ENCODE peak calls at places on chromosomes 6 and 20, in six cellular contexts. U is WTC11, F is NCI-H774, N is tibial artery, Y is substantia nigra, P is body of pancreas. Q is an unnamed sample.

GRCh38 chr6:43284986-43285385 is 13.1 kb upstream of the SLC22A7 start:
- DNase-seq in F (no peak), U (no peak), P (no peak), N (no peak), Y (no peak), Q (no peak)

GRCh38 chr20:58553841-58554240 is 38.6 kb upstream of the APCDD1L start:
- DNase-seq in F (no peak), Y (no peak), N (peak), P (no peak), U (no peak), Q (no peak)

GRCh38 chr6:144888621-144889020 is 603.5 kb downstream of the UTRN start:
- DNase-seq in Y (no peak), P (no peak), N (no peak), U (no peak), F (no peak), Q (no peak)

GRCh38 chr20:31740208-31740607 is 1.1 kb downstream of the TPX2 start:
- DNase-seq in P (no peak), U (no peak), F (no peak), N (no peak), Y (no peak), Q (no peak)

GRCh38 chr6:80250391-80250997 is 144.0 kb downstream of the BCKDHB start:
- DNase-seq in N (no peak), F (no peak), Y (no peak), U (no peak), P (no peak), Q (no peak)

GRCh38 chr6:139832906-139833305 is 458.5 kb upstream of the CITED2 start:
- DNase-seq in N (no peak), U (no peak), F (no peak), P (no peak), Y (no peak), Q (no peak)

GRCh38 chr6:133923938-133924593 is 29.0 kb upstream of the TBPL1 start:
- DNase-seq in Y (no peak), U (peak), F (peak), N (peak), P (peak), Q (peak)

GRCh38 chr6:150250826-150251225 is 108.0 kb downstream of the PPP1R14C start:
- DNase-seq in Y (no peak), F (no peak), P (no peak), N (peak), U (peak), Q (no peak)

GRCh38 chr6:159400806-159401205 is 231.6 kb downstream of the FNDC1 start:
- DNase-seq in P (no peak), F (no peak), U (no peak), Y (no peak), N (no peak), Q (no peak)

GRCh38 chr6:35562060-35562459 is 49.4 kb upstream of the TULP1 start:
- DNase-seq in Y (no peak), N (peak), U (no peak), P (peak), F (no peak), Q (no peak)

GRCh38 chr6:31822038-31822821 is 5.3 kb upstream of the HSPA1B start:
- DNase-seq in N (peak), P (peak), F (no peak), U (peak), Y (peak), Q (peak)

GRCh38 chr6:141539617-141540016 is 593.1 kb upstream of the GJE1 start:
- DNase-seq in U (no peak), N (no peak), F (no peak), Y (no peak), P (no peak), Q (no peak)